ENCODE peak calls at places on chromosomes 13 and 19, in four cellular contexts. One of them, this sample, is unnamed.

GRCh38 chr13:35833571-35834305 is 297.4 kb downstream of the DCLK1 start:
- DNase-seq in lower leg skin: no peak
- DNase-seq in uterus: no peak
- DNase-seq in esophagus muscularis mucosa: no peak
- DNase-seq in this sample: no peak

GRCh38 chr19:42217522-42218442 is at the start of gene DEDD2:
- DNase-seq in lower leg skin: peak
- DNase-seq in uterus: peak
- DNase-seq in esophagus muscularis mucosa: peak
- DNase-seq in this sample: peak

GRCh38 chr19:18107235-18108083 is 9.9 kb downstream of the MAST3 start:
- DNase-seq in esophagus muscularis mucosa: no peak
- DNase-seq in lower leg skin: no peak
- DNase-seq in uterus: no peak
- DNase-seq in this sample: peak

GRCh38 chr13:110233181-110233641 is 73.7 kb downstream of the COL4A1 start:
- DNase-seq in lower leg skin: peak
- DNase-seq in uterus: peak
- DNase-seq in esophagus muscularis mucosa: peak
- DNase-seq in this sample: no peak

GRCh38 chr13:49457221-49457620 is 13.1 kb downstream of the SETDB2 start:
- DNase-seq in lower leg skin: no peak
- DNase-seq in uterus: no peak
- DNase-seq in esophagus muscularis mucosa: no peak
- DNase-seq in this sample: no peak

GRCh38 chr19:13841339-13842293 is 35.3 kb upstream of the NANOS3 start:
- DNase-seq in esophagus muscularis mucosa: no peak
- DNase-seq in lower leg skin: peak
- DNase-seq in uterus: peak
- DNase-seq in this sample: peak

GRCh38 chr19:42295831-42296525 is 6.0 kb upstream of the PRR19 start:
- DNase-seq in uterus: peak
- DNase-seq in esophagus muscularis mucosa: peak
- DNase-seq in lower leg skin: peak
- DNase-seq in this sample: peak

GRCh38 chr13:81686877-81687276 is 1346.0 kb upstream of the SPRY2 start:
- DNase-seq in lower leg skin: no peak
- DNase-seq in esophagus muscularis mucosa: no peak
- DNase-seq in uterus: no peak
- DNase-seq in this sample: no peak

GRCh38 chr13:97140611-97141010 is 81.5 kb upstream of the MBNL2 start:
- DNase-seq in esophagus muscularis mucosa: no peak
- DNase-seq in uterus: no peak
- DNase-seq in lower leg skin: no peak
- DNase-seq in this sample: no peak

GRCh38 chr13:97141564-97142005 is 80.5 kb upstream of the MBNL2 start:
- DNase-seq in esophagus muscularis mucosa: no peak
- DNase-seq in uterus: peak
- DNase-seq in lower leg skin: no peak
- DNase-seq in this sample: peak

GRCh38 chr13:97139704-97140103 is 82.4 kb upstream of the MBNL2 start:
- DNase-seq in esophagus muscularis mucosa: no peak
- DNase-seq in lower leg skin: no peak
- DNase-seq in uterus: no peak
- DNase-seq in this sample: peak

GRCh38 chr13:97145057-97145456 is 77.1 kb upstream of the MBNL2 start:
- DNase-seq in lower leg skin: no peak
- DNase-seq in uterus: no peak
- DNase-seq in esophagus muscularis mucosa: no peak
- DNase-seq in this sample: no peak

DNA sequence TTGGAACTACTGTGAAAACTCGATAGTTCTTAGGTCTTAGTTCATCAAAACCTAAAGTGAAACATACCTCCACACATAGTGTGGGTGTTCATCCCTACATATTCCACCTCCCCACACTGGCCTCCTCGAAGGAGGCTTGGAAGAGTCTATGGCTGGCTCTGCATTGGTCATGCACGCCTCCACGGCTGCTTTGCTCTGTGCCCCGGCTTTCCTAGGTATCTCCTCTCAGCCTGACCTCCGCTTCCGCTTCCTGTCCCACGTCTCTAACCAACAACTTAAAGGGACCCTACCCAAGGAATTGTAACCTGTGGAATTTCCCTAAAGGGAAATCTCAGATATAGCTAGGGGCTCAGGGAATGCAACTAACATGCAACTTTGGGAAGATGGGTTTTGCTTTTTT is 79.7 kb upstream of the MBNL2 start:
- DNase-seq in uterus: no peak
- DNase-seq in esophagus muscularis mucosa: no peak
- DNase-seq in lower leg skin: no peak
- DNase-seq in this sample: no peak
- TF ChIP-seq POLR2A in uterus: no peak
- TF ChIP-seq POLR2A in esophagus muscularis mucosa: no peak
- TF ChIP-seq POLR2A in lower leg skin: no peak
- TF ChIP-seq POLR2A in this sample: no peak

GRCh38 chr19:58520257-58520599 is 618 bp upstream of the ZBTB45 start:
- DNase-seq in lower leg skin: no peak
- DNase-seq in uterus: no peak
- DNase-seq in esophagus muscularis mucosa: no peak
- DNase-seq in this sample: no peak
- H3K4me3 ChIP-seq in lower leg skin: peak
- H3K4me3 ChIP-seq in uterus: peak
- H3K4me3 ChIP-seq in esophagus muscularis mucosa: peak
- H3K4me3 ChIP-seq in this sample: peak

GRCh38 chr13:114263590-114263989 is 17.8 kb upstream of the UPF3A start:
- DNase-seq in lower leg skin: no peak
- DNase-seq in esophagus muscularis mucosa: no peak
- DNase-seq in uterus: no peak
- DNase-seq in this sample: no peak
- TF ChIP-seq CTCF in lower leg skin: no peak
- TF ChIP-seq CTCF in esophagus muscularis mucosa: no peak
- TF ChIP-seq CTCF in uterus: no peak
- TF ChIP-seq CTCF in this sample: no peak

DNA sequence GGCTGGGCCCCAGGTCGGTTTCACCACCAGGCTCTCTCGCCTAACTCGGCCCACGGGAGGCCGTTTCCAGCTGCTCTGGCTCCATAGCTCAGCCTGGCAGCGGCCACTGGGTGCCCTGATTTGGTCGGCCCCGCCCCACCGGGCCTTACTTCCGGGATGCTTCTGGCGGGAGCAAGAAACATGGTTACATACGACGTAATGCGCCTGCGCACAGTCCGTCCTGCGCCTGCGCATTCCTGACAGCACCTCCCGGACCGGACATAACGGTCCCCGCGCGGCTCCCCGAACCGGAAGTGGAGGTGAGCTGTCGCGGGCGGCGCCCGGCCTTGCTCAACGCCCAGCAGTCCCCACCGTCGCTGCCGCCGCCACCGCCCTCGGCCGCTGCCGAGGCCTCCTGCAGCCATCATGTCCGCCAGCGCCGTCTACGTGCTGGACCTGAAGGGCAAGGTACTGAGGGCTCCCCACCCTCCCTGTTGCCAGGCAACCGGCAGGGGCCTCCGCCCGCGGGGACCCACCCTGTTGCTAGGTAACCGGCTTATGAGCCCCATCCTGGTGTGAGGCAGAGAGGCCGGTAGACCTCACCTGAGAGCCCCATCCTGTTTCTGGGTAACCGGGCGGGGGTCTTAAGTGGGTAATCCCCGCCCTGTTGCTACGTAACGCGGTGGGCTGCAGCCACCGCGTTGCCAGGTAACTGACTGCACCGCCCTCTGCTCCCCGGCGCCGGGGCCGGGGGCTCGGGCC is at the start of gene AP1M1:
- DNase-seq in uterus: peak
- DNase-seq in esophagus muscularis mucosa: peak
- DNase-seq in lower leg skin: peak
- DNase-seq in this sample: peak
- TF ChIP-seq POLR2A in uterus: no peak
- TF ChIP-seq POLR2A in esophagus muscularis mucosa: no peak
- TF ChIP-seq POLR2A in lower leg skin: no peak
- TF ChIP-seq POLR2A in this sample: peak

GRCh38 chr13:23467048-23467931 is 33.8 kb upstream of the SACS start:
- DNase-seq in esophagus muscularis mucosa: peak
- DNase-seq in uterus: no peak
- DNase-seq in lower leg skin: no peak
- DNase-seq in this sample: no peak
- H3K4me3 ChIP-seq in esophagus muscularis mucosa: peak
- H3K4me3 ChIP-seq in uterus: no peak
- H3K4me3 ChIP-seq in lower leg skin: no peak
- H3K4me3 ChIP-seq in this sample: peak

GRCh38 chr19:16495982-16496612 is at the start of the genes C19orf44 and CALR3:
- DNase-seq in lower leg skin: peak
- DNase-seq in esophagus muscularis mucosa: peak
- DNase-seq in uterus: peak
- DNase-seq in this sample: peak
- TF ChIP-seq CTCF in lower leg skin: no peak
- TF ChIP-seq CTCF in esophagus muscularis mucosa: peak
- TF ChIP-seq CTCF in uterus: peak
- TF ChIP-seq CTCF in this sample: no peak

GRCh38 chr19:54434112-54434861 is 14.7 kb upstream of the LENG8 start:
- DNase-seq in uterus: no peak
- DNase-seq in lower leg skin: no peak
- DNase-seq in esophagus muscularis mucosa: no peak
- DNase-seq in this sample: no peak
- TF ChIP-seq POLR2A in uterus: no peak
- TF ChIP-seq POLR2A in lower leg skin: no peak
- TF ChIP-seq POLR2A in esophagus muscularis mucosa: no peak
- TF ChIP-seq POLR2A in this sample: no peak

GRCh38 chr19:46291829-46292228 is 5.0 kb upstream of the HIF3A start:
- DNase-seq in uterus: no peak
- DNase-seq in lower leg skin: no peak
- DNase-seq in esophagus muscularis mucosa: no peak
- DNase-seq in this sample: no peak

GRCh38 chr19:46294475-46294874 is 2.4 kb upstream of the HIF3A start:
- DNase-seq in lower leg skin: no peak
- DNase-seq in uterus: no peak
- DNase-seq in esophagus muscularis mucosa: no peak
- DNase-seq in this sample: no peak

GRCh38 chr19:46288896-46289588 is 7.8 kb upstream of the HIF3A start:
- DNase-seq in lower leg skin: no peak
- DNase-seq in uterus: no peak
- DNase-seq in esophagus muscularis mucosa: no peak
- DNase-seq in this sample: peak

GRCh38 chr19:46287585-46287984 is 9.3 kb upstream of the HIF3A start:
- DNase-seq in lower leg skin: no peak
- DNase-seq in esophagus muscularis mucosa: no peak
- DNase-seq in uterus: no peak
- DNase-seq in this sample: peak

GRCh38 chr19:46289724-46290619 is 6.9 kb upstream of the HIF3A start:
- DNase-seq in uterus: no peak
- DNase-seq in esophagus muscularis mucosa: no peak
- DNase-seq in lower leg skin: no peak
- DNase-seq in this sample: no peak
- H3K4me3 ChIP-seq in uterus: no peak
- H3K4me3 ChIP-seq in esophagus muscularis mucosa: no peak
- H3K4me3 ChIP-seq in lower leg skin: no peak
- H3K4me3 ChIP-seq in this sample: no peak

GRCh38 chr13:64154514-64154913 is 2738.9 kb upstream of the PCDH20 start:
- DNase-seq in esophagus muscularis mucosa: no peak
- DNase-seq in uterus: no peak
- DNase-seq in lower leg skin: no peak
- DNase-seq in this sample: peak
- TF ChIP-seq CTCF in esophagus muscularis mucosa: no peak
- TF ChIP-seq CTCF in uterus: no peak
- TF ChIP-seq CTCF in lower leg skin: no peak
- TF ChIP-seq CTCF in this sample: no peak

DNA sequence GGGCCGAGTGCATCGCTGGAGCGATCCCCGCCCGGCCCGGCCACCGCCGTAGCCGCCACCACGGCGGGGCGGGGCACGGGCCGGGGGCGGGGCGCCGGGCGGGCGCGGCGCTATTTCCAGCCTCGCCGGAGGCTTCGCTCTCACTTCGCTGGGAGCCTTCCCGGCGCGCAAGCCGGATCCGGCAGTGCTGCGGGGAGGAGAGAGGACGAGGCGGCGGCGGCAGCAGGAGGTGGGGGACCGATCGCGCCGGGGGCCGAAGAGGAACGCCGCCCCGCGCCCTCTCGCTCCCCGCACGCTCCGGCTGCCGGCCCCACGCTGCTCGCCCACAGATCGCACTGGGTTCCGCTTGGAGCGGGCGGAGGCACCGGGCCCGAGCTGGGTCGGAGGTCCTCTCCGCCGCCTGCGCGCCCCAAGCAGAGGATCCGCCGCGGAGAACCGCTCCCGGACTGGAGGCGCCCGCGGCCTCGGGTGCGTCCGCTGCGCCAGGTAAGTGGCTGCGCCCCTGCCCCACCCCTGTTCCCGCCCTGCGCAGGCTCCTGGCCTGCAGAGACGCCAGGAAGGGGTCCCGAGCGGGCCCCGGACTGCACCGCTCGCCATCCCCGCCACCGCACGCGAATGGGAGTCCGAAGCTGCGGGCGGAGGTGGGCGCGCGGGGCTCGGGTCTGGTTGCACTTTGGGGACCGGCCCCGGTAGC is at the start of gene CHST8:
- DNase-seq in esophagus muscularis mucosa: no peak
- DNase-seq in uterus: peak
- DNase-seq in lower leg skin: no peak
- DNase-seq in this sample: no peak
- TF ChIP-seq POLR2A in esophagus muscularis mucosa: no peak
- TF ChIP-seq POLR2A in uterus: no peak
- TF ChIP-seq POLR2A in lower leg skin: no peak
- TF ChIP-seq POLR2A in this sample: no peak